ENCODE peak calls at places on chromosomes 11 and 22, in six cellular contexts. D, W, K, J, N and H are unnamed samples. For H3K36me3, the result is how much of the 10 kb centered on the place peaks cover.

GRCh38 chr11:25981998-25982397 is 349.9 kb upstream of the ANO3 start:
- DNase-seq in D (peak), W (no peak), K (peak), J (no peak), N (no peak), H (no peak)

GRCh38 chr11:71940561-71941219 is 11.8 kb downstream of the RNF121 start:
- DNase-seq in D (no peak), W (no peak), K (no peak), J (no peak), N (no peak), H (no peak)

GRCh38 chr11:35218956-35219355 is 80.0 kb downstream of the CD44 start:
- DNase-seq in D (no peak), W (no peak), K (no peak), J (no peak), N (no peak), H (no peak)

GRCh38 chr11:92886243-92886905 is 83.1 kb upstream of the MTNR1B start:
- DNase-seq in D (peak), W (no peak), K (peak), J (no peak), N (no peak), H (no peak)

GRCh38 chr11:118918686-118919280 is 6.9 kb downstream of the BCL9L start:
- DNase-seq in D (no peak), W (no peak), K (no peak), J (no peak), N (peak), H (no peak)

GRCh38 chr22:25777870-25778269 is 35.9 kb downstream of the MYO18B start:
- DNase-seq in D (peak), W (no peak), K (no peak), J (no peak), N (no peak), H (no peak)

GRCh38 chr22:31287818-31288495 is 4.3 kb downstream of the PIK3IP1 start:
- DNase-seq in D (no peak), W (no peak), K (no peak), J (no peak), N (peak), H (no peak)

GRCh38 chr11:35013514-35014191 is 97.2 kb downstream of the PDHX start:
- DNase-seq in D (no peak), W (no peak), K (no peak), J (no peak), N (no peak), H (peak)

GRCh38 chr11:129694966-129695365 is 120.7 kb upstream of the TMEM45B start:
- DNase-seq in D (no peak), W (no peak), K (no peak), J (no peak), N (no peak), H (no peak)

GRCh38 chr22:49617264-49617663 is 210.4 kb downstream of the BRD1 start:
- DNase-seq in D (no peak), W (no peak), K (no peak), J (no peak), N (no peak), H (no peak)
- H3K36me3 ChIP-seq in D (under half), W (under half), K (under half), J (under half), N (under half), H (under half)

GRCh38 chr11:28139848-28140415 is 31.7 kb downstream of the METTL15 start:
- DNase-seq in D (no peak), W (no peak), K (no peak), J (no peak), N (no peak), H (no peak)

GRCh38 chr11:28140689-28141455 is 32.7 kb downstream of the METTL15 start:
- DNase-seq in D (no peak), W (no peak), K (no peak), J (no peak), N (no peak), H (no peak)

GRCh38 chr11:28146123-28146751 is 38.0 kb downstream of the METTL15 start:
- DNase-seq in D (peak), W (no peak), K (no peak), J (no peak), N (no peak), H (no peak)

GRCh38 chr11:28142724-28143123 is 34.5 kb downstream of the METTL15 start:
- DNase-seq in D (no peak), W (no peak), K (no peak), J (no peak), N (no peak), H (no peak)

GRCh38 chr11:28144808-28145207 is 36.6 kb downstream of the METTL15 start:
- DNase-seq in D (no peak), W (no peak), K (no peak), J (no peak), N (no peak), H (no peak)
- H3K36me3 ChIP-seq in D (under half), W (under half), K (under half), J (under half), N (under half), H (under half)

DNA sequence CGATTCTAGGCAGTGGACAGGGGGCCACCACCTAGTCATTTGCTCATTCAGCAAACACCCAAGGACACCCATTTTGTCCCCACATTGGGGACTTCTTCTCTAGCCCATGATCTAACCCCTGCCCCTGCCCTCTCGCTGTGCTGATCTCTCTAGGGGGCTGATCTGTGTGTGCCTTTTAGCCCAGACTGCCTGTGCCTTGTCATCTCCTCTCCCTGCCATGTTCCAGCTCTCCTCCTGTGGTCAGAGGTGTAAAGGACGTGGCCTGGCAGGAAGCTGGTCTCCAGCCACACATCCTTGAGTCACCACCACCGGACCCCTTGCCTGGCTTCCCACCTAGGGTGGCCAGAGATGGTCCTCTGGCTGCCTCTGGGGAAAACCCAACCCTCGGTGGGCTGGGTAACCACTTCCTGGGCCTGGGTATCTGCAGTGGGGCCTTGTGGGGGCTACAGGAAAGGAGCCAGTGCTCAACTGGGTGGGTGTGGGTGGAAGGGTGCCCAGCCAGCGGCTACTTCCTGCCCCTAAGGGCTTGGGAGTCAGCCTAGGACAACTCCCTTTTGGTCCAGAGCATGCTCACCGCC is 1.3 kb downstream of the CTSW start:
- DNase-seq in D (no peak), W (no peak), K (no peak), J (no peak), N (no peak), H (no peak)
- H3K36me3 ChIP-seq in D (under half), W (under half), K (under half), J (under half), N (under half), H (under half)

DNA sequence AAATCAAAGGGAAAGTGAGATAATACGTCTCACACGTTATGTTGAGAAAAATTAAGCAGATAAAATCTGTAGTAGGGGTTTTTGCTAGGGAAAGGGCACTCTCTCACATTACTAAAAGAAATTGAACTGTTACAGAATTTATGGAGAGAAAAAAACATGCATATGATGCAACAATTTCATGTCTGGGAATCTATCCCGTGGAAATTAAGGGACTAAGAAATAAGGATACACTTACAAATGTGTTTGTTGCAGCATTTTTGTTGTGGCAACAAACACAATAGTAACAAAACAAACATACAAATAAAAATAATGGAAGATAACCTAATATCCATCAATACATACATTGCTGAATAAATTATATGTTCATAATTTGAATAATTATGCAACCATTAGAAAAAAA is 96.3 kb upstream of the ZBED5 start:
- DNase-seq in D (no peak), W (no peak), K (no peak), J (no peak), N (no peak), H (no peak)
- H3K36me3 ChIP-seq in D (under half), W (under half), K (under half), J (under half), N (under half), H (under half)

DNA sequence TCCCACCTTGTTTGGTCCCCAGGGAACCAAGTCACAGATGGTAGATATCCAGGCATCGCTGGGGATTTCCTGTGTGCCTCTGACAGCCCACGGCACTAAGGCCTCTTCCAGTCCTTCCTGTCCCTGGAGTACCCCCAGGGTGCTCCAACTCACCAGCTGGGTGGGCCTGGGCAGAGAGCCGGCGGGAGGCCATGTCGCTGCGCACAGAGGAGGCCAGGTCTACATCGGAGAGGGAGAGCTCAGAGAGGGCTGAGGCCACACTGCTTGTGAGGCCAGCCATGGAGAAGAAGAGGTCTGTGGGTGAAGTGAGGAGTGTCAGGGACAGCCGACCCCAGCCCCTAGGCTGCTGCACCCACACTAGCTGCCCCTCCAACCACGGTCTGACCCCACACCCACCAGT is 5.3 kb downstream of the ATG2A start:
- DNase-seq in D (no peak), W (no peak), K (no peak), J (no peak), N (no peak), H (no peak)
- H3K36me3 ChIP-seq in D (half or more), W (under half), K (under half), J (under half), N (half or more), H (half or more)

DNA sequence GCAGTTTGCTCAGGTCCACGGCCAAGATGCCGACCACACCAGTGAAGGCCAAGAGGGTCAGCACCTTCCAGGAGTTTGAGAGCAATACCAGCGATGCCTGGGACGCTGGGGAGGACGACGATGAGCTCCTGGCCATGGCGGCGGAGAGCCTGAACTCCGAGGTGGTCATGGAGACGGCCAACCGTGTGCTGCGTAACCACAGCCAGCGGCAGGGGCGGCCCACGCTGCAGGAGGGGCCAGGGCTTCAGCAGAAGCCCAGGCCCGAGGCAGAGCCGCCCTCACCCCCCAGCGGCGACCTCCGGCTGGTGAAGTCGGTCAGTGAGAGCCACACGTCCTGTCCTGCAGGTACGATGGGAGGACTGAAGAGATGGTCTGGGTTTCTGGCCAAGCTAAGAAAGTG is 31.0 kb downstream of the TBC1D22A start:
- DNase-seq in D (no peak), W (no peak), K (no peak), J (no peak), N (peak), H (no peak)
- H3K36me3 ChIP-seq in D (under half), W (under half), K (under half), J (under half), N (under half), H (under half)

GRCh38 chr11:59658036-59658435 is 10.8 kb downstream of the PATL1 start:
- DNase-seq in D (peak), W (no peak), K (no peak), J (no peak), N (no peak), H (no peak)

GRCh38 chr11:59654893-59655292 is 13.9 kb downstream of the PATL1 start:
- DNase-seq in D (no peak), W (no peak), K (no peak), J (no peak), N (no peak), H (no peak)

GRCh38 chr11:59659981-59660380 is 8.9 kb downstream of the PATL1 start:
- DNase-seq in D (no peak), W (no peak), K (no peak), J (no peak), N (no peak), H (no peak)

GRCh38 chr11:59660621-59661020 is 8.2 kb downstream of the PATL1 start:
- DNase-seq in D (no peak), W (no peak), K (no peak), J (no peak), N (no peak), H (no peak)
- H3K36me3 ChIP-seq in D (half or more), W (under half), K (half or more), J (half or more), N (under half), H (under half)

GRCh38 chr11:64768300-64768694 is 8.5 kb upstream of the PYGM start:
- DNase-seq in D (no peak), W (no peak), K (no peak), J (no peak), N (no peak), H (no peak)

GRCh38 chr11:64766881-64767280 is 7.1 kb upstream of the PYGM start:
- DNase-seq in D (no peak), W (no peak), K (no peak), J (no peak), N (peak), H (no peak)

GRCh38 chr11:64770120-64770519 is 8.2 kb downstream of the SF1 start:
- DNase-seq in D (no peak), W (no peak), K (no peak), J (no peak), N (peak), H (no peak)

GRCh38 chr11:64767344-64768299 is 7.8 kb upstream of the PYGM start:
- DNase-seq in D (peak), W (no peak), K (peak), J (peak), N (peak), H (peak)

GRCh38 chr11:64769283-64769682 is 9.1 kb downstream of the SF1 start:
- DNase-seq in D (no peak), W (no peak), K (no peak), J (no peak), N (no peak), H (peak)
- H3K36me3 ChIP-seq in D (half or more), W (under half), K (half or more), J (half or more), N (half or more), H (half or more)